ENCODE peak calls at places on chromosome 3, in five cellular contexts. L is cardiac muscle cell, Y is A673, M is astrocyte of the spinal cord, C is H1. Z is an unnamed sample.
A peak's percentile ranks its signal among the peaks of the same experiment; 100 is the strongest.

GRCh38 chr3:170007031-170007663 is 30.6 kb upstream of the GPR160 start:
- DNase-seq in L (peak; percentile 92), Y (no peak), M (peak; percentile 45), C (no peak), Z (no peak)

GRCh38 chr3:63864008-63864871 is 573 bp downstream of the ATXN7 start:
- DNase-seq in C (no peak), L (peak; percentile 10), M (no peak), Y (peak; percentile 13), Z (peak; percentile 67)

GRCh38 chr3:124700880-124701684 is 29.2 kb upstream of the UMPS start:
- DNase-seq in M (peak; percentile 15), C (no peak), Y (no peak), L (no peak), Z (no peak)

GRCh38 chr3:34075975-34076374 is 277.5 kb downstream of the PDCD6IP start:
- DNase-seq in Y (no peak), M (no peak), C (no peak), L (no peak), Z (no peak)

GRCh38 chr3:39211332-39212130 is 19.1 kb upstream of the XIRP1 start:
- DNase-seq in C (no peak), Y (no peak), M (no peak), L (no peak), Z (no peak)

GRCh38 chr3:52682016-52682415 is 3.7 kb downstream of the PBRM1 start:
- DNase-seq in L (peak; percentile 84), C (no peak), Y (no peak), M (peak; percentile 76), Z (no peak)

GRCh38 chr3:72332036-72332435 is 516.2 kb downstream of the SHQ1 start:
- DNase-seq in L (no peak), M (no peak), Y (no peak), C (no peak), Z (no peak)

GRCh38 chr3:40768536-40768935 is 243.8 kb downstream of the ZNF621 start:
- DNase-seq in L (no peak), M (no peak), C (no peak), Y (no peak), Z (no peak)

GRCh38 chr3:186821429-186822367 is 15.4 kb upstream of the RFC4 start:
- DNase-seq in M (peak; percentile 66), L (peak; percentile 80), Y (peak; percentile 76), C (no peak), Z (no peak)

GRCh38 chr3:25782938-25783660 is at the start of gene NGLY1:
- DNase-seq in C (no peak), L (peak; percentile 88), Y (peak; percentile 88), M (peak; percentile 83), Z (peak; percentile 87)
- TF ChIP-seq CTCF in C (no peak), L (no peak), Y (no peak), M (no peak), Z (no peak)

DNA sequence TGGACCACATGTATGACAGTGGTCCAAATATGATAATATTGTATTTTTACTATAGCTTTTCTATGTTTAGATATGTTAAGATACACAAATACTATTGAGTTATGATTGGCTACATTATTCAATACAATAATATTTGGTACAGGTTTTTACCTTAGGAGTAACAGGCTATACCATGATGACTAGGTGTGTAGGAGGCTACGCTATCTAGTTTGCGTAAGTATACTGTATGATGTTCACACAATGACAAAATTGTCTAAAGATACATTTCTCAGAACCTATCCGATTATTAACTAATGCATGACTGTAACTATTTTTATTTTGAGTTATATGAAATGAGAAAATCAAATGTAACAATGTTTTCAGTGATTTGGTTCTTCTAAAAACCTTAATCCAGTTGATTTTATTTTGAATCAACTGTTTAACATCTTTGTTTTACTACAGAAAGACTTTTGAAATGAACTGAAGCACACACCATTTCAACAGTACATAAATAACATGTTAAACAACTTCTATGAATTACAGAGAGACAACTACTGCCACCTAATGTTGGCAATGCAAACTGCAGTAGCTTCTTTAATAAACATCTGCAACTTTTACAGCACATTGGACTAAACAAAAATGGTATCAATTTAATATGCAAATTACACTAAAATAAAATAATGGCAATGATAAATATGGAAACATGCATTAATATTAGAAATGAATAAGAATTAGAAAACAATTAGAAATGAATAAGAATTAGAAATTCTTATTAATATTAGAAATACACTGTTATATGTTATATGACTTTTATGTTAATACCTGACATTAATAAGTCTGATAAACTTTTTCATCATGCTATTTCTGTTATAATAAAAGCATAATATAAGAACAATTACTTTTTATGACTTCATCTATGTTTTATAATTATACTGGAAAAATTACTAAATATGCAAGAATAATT is 255.7 kb downstream of the MBNL1 start:
- DNase-seq in Y (peak; percentile 73), C (no peak), L (peak; percentile 77), M (peak; percentile 66), Z (no peak)
- TF ChIP-seq CTCF in Y (peak; percentile 93), C (peak; percentile 75), L (peak; percentile 73), M (peak; percentile 77), Z (peak; percentile 50)

DNA sequence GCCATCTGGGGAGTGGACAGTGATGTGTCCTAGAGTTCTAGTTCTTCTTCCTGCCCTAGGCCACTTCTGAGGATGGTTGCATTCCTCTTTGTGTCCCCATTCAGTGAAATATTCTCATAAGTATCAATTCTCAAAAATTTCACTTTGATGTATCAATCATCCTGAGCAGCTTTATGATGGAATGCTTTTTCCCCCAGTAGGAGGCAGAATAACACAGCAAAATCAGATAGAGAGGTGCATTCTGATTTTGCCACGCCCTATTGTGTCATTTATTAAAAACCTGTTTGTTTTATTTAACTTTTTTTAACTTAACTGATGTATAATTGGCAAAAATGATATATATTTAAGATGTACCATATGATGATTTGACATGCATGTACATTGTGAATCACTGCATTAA is 656.0 kb upstream of the GRM7 start:
- DNase-seq in Y (no peak), C (no peak), L (no peak), M (no peak), Z (no peak)
- TF ChIP-seq CTCF in Y (peak; percentile 28), C (peak; percentile 43), L (no peak), M (no peak), Z (no peak)

DNA sequence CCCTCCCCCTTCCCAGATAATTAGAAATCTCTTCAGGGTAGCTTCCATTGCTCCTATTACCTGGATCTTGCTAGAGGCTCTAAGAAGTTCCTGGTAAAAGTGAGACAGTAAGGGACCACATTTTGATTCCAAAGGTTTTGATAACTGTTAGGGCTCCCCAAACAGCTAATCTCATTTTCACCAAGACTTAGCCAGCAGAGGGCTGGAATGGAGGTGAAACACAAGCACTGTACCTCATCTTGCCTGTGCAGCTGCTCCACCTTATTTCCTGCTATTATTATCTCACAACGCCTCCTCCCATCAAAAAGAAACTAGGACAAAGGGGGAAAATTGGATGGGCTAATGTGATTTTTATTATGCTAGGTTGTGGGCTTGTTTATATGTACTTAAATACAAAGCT is 7.3 kb downstream of the SETD5 start:
- DNase-seq in Y (no peak), C (no peak), M (no peak), L (no peak), Z (no peak)
- TF ChIP-seq CTCF in Y (no peak), C (no peak), M (no peak), L (no peak), Z (no peak)

DNA sequence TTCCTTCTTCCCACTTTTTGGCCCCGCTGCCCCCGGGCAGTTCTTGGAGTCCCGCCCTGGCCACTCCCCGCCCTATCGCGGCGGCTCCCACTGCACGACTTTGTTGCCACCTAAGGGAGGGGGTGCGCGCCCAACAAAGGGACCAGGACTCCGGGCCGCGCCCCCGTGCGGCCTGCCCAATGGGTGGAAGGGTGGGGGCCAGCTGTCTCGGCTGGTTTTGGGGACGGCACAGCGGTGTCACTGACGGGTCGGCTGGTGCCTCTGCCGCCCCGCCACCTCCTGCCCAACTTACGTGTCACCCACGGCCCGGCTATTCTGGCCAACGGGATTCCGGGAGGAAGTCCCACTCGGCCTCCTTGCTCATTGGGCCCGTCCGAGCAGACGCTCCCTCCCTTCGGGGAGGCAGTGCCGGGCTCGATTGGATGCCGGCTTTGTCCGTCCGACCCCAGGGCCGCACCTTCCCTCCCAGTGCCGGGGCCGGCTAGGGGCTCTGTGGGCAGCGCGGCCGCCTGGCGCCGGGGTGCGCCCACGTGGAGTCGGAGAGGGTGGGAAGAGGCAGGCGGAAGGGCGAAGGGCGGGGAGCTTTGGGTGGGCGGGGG is at the start of gene GOLIM4:
- DNase-seq in Y (peak; percentile 93), M (peak; percentile 99), L (peak; percentile 98), C (peak; percentile 80), Z (peak; percentile 97)
- TF ChIP-seq CTCF in Y (no peak), M (peak; percentile 1), L (peak; percentile 7), C (no peak), Z (no peak)

GRCh38 chr3:128341659-128342395 is 124.9 kb downstream of the DNAJB8 start:
- DNase-seq in L (no peak), C (no peak), Y (no peak), M (no peak), Z (no peak)

GRCh38 chr3:128345195-128345594 is 121.5 kb downstream of the DNAJB8 start:
- DNase-seq in C (no peak), L (no peak), Y (no peak), M (no peak), Z (no peak)

GRCh38 chr3:128342701-128343180 is 123.9 kb downstream of the DNAJB8 start:
- DNase-seq in L (no peak), M (no peak), Y (no peak), C (no peak), Z (no peak)

GRCh38 chr3:128343287-128344045 is 123.2 kb downstream of the DNAJB8 start:
- DNase-seq in L (peak; percentile 66), C (no peak), Y (peak; percentile 12), M (peak; percentile 47), Z (no peak)

DNA sequence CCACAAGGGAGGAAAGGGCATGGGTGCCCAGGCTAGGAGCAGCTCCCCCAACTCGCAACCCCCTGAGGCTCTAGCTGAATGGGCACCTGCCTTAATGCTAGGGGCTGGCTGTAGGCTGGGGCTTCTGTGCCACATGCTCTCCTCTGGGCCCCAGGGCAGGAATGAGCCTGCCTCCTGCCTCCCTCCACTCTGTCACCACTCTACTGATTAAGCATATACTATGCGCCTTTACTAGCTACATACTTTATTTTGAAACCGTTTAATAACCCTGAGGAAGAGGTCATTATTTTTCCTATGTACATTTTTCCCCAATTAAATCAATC is 122.7 kb downstream of the DNAJB8 start:
- DNase-seq in L (no peak), C (no peak), Y (no peak), M (no peak), Z (no peak)
- TF ChIP-seq CTCF in L (no peak), C (no peak), Y (no peak), M (no peak), Z (no peak)

GRCh38 chr3:139202226-139202958 is 141.4 kb upstream of the MRPS22 start:
- DNase-seq in C (peak; percentile 21), L (no peak), Y (peak; percentile 3), M (no peak), Z (no peak)
- TF ChIP-seq CTCF in C (peak; percentile 52), L (no peak), Y (peak; percentile 12), M (no peak), Z (no peak)

Z was measured in suprapubic skin.